ENCODE peak calls at places on chromosomes 7 and 10, in nine cellular contexts. V is hepatocyte, Y is transverse colon, J is sigmoid colon, I is ovary, D is esophagus squamous epithelium, W is heart right ventricle, M is AG09309, T is GM12865. O is an unnamed sample.

GRCh38 chr7:121795736-121796135 is 77.2 kb upstream of the PTPRZ1 start:
- DNase-seq in M (no peak), I (no peak), Y (no peak), D (no peak), J (no peak), V (no peak), W (no peak), T (no peak), O (no peak)

GRCh38 chr10:17265468-17265867 is 37.4 kb downstream of the VIM start:
- DNase-seq in W (no peak), V (no peak), T (no peak), J (no peak), M (no peak), I (no peak), Y (no peak), D (no peak), O (no peak)

GRCh38 chr7:102284891-102285540 is 1.7 kb upstream of the SH2B2 start:
- DNase-seq in D (no peak), W (peak), J (peak), M (no peak), V (no peak), Y (peak), T (no peak), I (peak), O (no peak)

GRCh38 chr10:92849234-92849525 is 860 bp downstream of the EXOC6 start:
- DNase-seq in W (no peak), Y (no peak), M (no peak), T (no peak), D (no peak), J (no peak), I (no peak), V (no peak), O (no peak)

GRCh38 chr10:13788701-13789447 is 202.1 kb downstream of the PRPF18 start:
- DNase-seq in I (peak), W (peak), Y (peak), D (no peak), M (no peak), V (no peak), J (peak), T (peak), O (no peak)

GRCh38 chr10:101055416-101055815 is 6.4 kb upstream of the KAZALD1 start:
- DNase-seq in T (no peak), Y (no peak), V (no peak), M (no peak), W (no peak), I (no peak), J (no peak), D (no peak), O (no peak)

GRCh38 chr10:121990015-121990677 is 1.2 kb downstream of the TACC2 start:
- DNase-seq in W (no peak), J (no peak), V (no peak), T (no peak), D (no peak), Y (peak), I (no peak), M (no peak), O (peak)

GRCh38 chr10:114635797-114636550 is 22.1 kb downstream of the ABLIM1 start:
- DNase-seq in I (no peak), Y (peak), J (no peak), D (no peak), T (no peak), W (no peak), V (no peak), M (no peak), O (no peak)

GRCh38 chr10:49760789-49761188 is 1.3 kb downstream of the OGDHL start:
- DNase-seq in J (no peak), I (no peak), V (no peak), D (no peak), Y (no peak), M (no peak), W (no peak), T (no peak), O (no peak)

GRCh38 chr10:127937069-127937468 is 30.2 kb downstream of the PTPRE start:
- DNase-seq in M (no peak), V (no peak), T (no peak), J (no peak), W (no peak), D (no peak), Y (no peak), I (no peak), O (no peak)

GRCh38 chr10:112966191-112966855 is 16.3 kb downstream of the TCF7L2 start:
- DNase-seq in Y (no peak), D (no peak), I (no peak), J (peak), T (no peak), M (no peak), V (no peak), W (no peak), O (no peak)
- TF ChIP-seq CTCF in Y (no peak), D (no peak), I (no peak), J (no peak), T (no peak), M (no peak), V (no peak), W (no peak), O (no peak)

GRCh38 chr7:2897023-2897422 is 52.9 kb upstream of the GNA12 start:
- DNase-seq in V (no peak), T (no peak), Y (no peak), M (no peak), I (no peak), J (no peak), D (no peak), W (no peak), O (no peak)
- TF ChIP-seq CTCF in V (no peak), T (no peak), Y (no peak), M (no peak), I (no peak), J (no peak), D (no peak), W (no peak), O (no peak)

GRCh38 chr7:107663196-107663595 is 2.6 kb downstream of the SLC26A4 start:
- DNase-seq in T (no peak), D (no peak), J (no peak), V (no peak), W (no peak), Y (no peak), I (no peak), M (no peak), O (no peak)

GRCh38 chr7:107659666-107660065 is 962 bp upstream of the SLC26A4 start:
- DNase-seq in W (no peak), D (no peak), J (no peak), M (peak), T (peak), V (no peak), Y (no peak), I (no peak), O (no peak)

GRCh38 chr7:107661865-107662379 is 1.3 kb downstream of the SLC26A4 start:
- DNase-seq in W (no peak), M (no peak), J (no peak), I (no peak), T (no peak), D (no peak), Y (no peak), V (no peak), O (no peak)

GRCh38 chr7:107660381-107661080 is at the start of gene SLC26A4:
- DNase-seq in Y (no peak), D (no peak), I (no peak), J (no peak), W (no peak), V (peak), T (peak), M (no peak), O (no peak)

GRCh38 chr7:107661081-107661864 is 645 bp downstream of the SLC26A4 start:
- DNase-seq in W (peak), Y (peak), J (peak), M (no peak), D (no peak), I (peak), V (peak), T (peak), O (peak)
- TF ChIP-seq CTCF in W (no peak), Y (no peak), J (no peak), M (no peak), D (no peak), I (no peak), V (no peak), T (peak), O (no peak)

GRCh38 chr10:65559369-65559768 is 1366.5 kb upstream of the LRRTM3 start:
- DNase-seq in W (no peak), T (no peak), M (no peak), D (no peak), I (no peak), J (no peak), V (no peak), Y (no peak), O (no peak)
- TF ChIP-seq CTCF in W (no peak), T (no peak), M (no peak), D (no peak), I (no peak), J (no peak), V (no peak), Y (no peak), O (no peak)

GRCh38 chr7:12389089-12389700 is 14.5 kb downstream of the VWDE start:
- DNase-seq in Y (peak), W (peak), J (no peak), I (no peak), V (peak), M (peak), T (peak), D (no peak), O (peak)
- TF ChIP-seq CTCF in Y (peak), W (peak), J (peak), I (no peak), V (peak), M (peak), T (peak), D (peak), O (peak)